ENCODE peak calls at places on chromosomes 4 and X, in ten cellular contexts. N is gastrocnemius medialis, U is transverse colon, V is upper lobe of left lung, X is tibial nerve, R is sigmoid colon, O is NB4, G is H54, Z is uterus, E is A549. I is an unnamed sample.

GRCh38 chr4:147830987-147831386 is 99.1 kb downstream of the ARHGAP10 start:
- DNase-seq in N (peak), U (no peak), V (no peak), X (no peak), R (no peak), O (no peak), G (peak), Z (no peak), E (no peak), I (no peak)

GRCh38 chrX:42746606-42747005 is 31.4 kb downstream of the PPP1R2C start:
- DNase-seq in N (no peak), U (no peak), V (no peak), X (no peak), R (no peak), O (peak), G (no peak), Z (no peak), E (no peak), I (no peak)

GRCh38 chr4:100106982-100107381 is 83.3 kb downstream of the DDIT4L start:
- DNase-seq in N (no peak), U (no peak), V (no peak), X (no peak), R (no peak), O (peak), G (no peak), Z (no peak), E (no peak), I (no peak)

GRCh38 chr4:151717271-151717670 is 43.5 kb downstream of the GATB start:
- DNase-seq in N (no peak), U (no peak), V (no peak), X (no peak), R (no peak), O (no peak), G (no peak), Z (no peak), E (no peak), I (no peak)

GRCh38 chr4:43234626-43235025 is 342.1 kb downstream of the GRXCR1 start:
- DNase-seq in N (no peak), U (no peak), V (no peak), X (no peak), R (no peak), O (no peak), G (no peak), Z (no peak), E (no peak), I (no peak)

GRCh38 chr4:81806485-81806884 is 334.8 kb upstream of the RASGEF1B start:
- DNase-seq in N (no peak), U (no peak), V (no peak), X (no peak), R (no peak), O (no peak), G (no peak), Z (no peak), E (no peak), I (peak)

GRCh38 chr4:38673109-38673978 is 9.3 kb downstream of the KLF3 start:
- DNase-seq in N (peak), U (peak), V (peak), X (no peak), R (no peak), O (no peak), G (no peak), Z (peak), E (peak), I (peak)

GRCh38 chr4:67035501-67035900 is 509.8 kb downstream of the CENPC start:
- DNase-seq in N (no peak), U (no peak), V (no peak), X (no peak), R (no peak), O (no peak), G (no peak), Z (no peak), E (no peak), I (peak)

GRCh38 chr4:825969-826330 is at the start of gene CPLX1:
- DNase-seq in N (no peak), U (peak), V (peak), X (no peak), R (no peak), O (no peak), G (no peak), Z (no peak), E (no peak), I (peak)

GRCh38 chr4:93334003-93334402 is 494.6 kb upstream of the ATOH1 start:
- DNase-seq in N (no peak), U (no peak), V (no peak), X (no peak), R (no peak), O (no peak), G (no peak), Z (no peak), E (no peak), I (no peak)

GRCh38 chr4:36168127-36168898 is 76.0 kb downstream of the ARAP2 start:
- DNase-seq in N (no peak), U (no peak), V (no peak), X (no peak), R (no peak), O (no peak), G (no peak), Z (no peak), E (no peak), I (no peak)

GRCh38 chr4:188110741-188111458 is 1.5 kb upstream of the TRIML2 start:
- DNase-seq in N (no peak), U (no peak), V (no peak), X (no peak), R (no peak), O (no peak), G (no peak), Z (no peak), E (peak), I (no peak)

GRCh38 chr4:112515278-112516075 is 503 bp downstream of the NEUROG2 start:
- DNase-seq in N (no peak), U (no peak), V (peak), X (no peak), R (no peak), O (peak), G (peak), Z (no peak), E (no peak), I (peak)

GRCh38 chr4:95044204-95044848 is 286.6 kb downstream of the BMPR1B start:
- DNase-seq in N (no peak), U (no peak), V (no peak), X (no peak), R (no peak), O (no peak), G (no peak), Z (no peak), E (no peak), I (no peak)

GRCh38 chr4:154595807-154596206 is 5.3 kb upstream of the FGA start:
- DNase-seq in N (no peak), U (no peak), V (no peak), X (no peak), R (no peak), O (no peak), G (no peak), Z (no peak), E (no peak), I (no peak)

GRCh38 chrX:19902110-19902509 is 14.7 kb upstream of the SH3KBP1 start:
- DNase-seq in N (no peak), U (no peak), V (no peak), X (no peak), R (no peak), O (no peak), G (no peak), Z (no peak), E (no peak), I (no peak)

GRCh38 chr4:113740857-113741379 is 20.6 kb downstream of the CAMK2D start:
- DNase-seq in N (no peak), U (no peak), V (no peak), X (no peak), R (no peak), O (no peak), G (no peak), Z (no peak), E (no peak), I (no peak)

GRCh38 chr4:128291096-128291495 is 3.5 kb upstream of the PGRMC2 start:
- DNase-seq in N (no peak), U (no peak), V (no peak), X (no peak), R (no peak), O (no peak), G (no peak), Z (no peak), E (no peak), I (no peak)

GRCh38 chr4:77003400-77003799 is 53.8 kb downstream of the SEPTIN11 start:
- DNase-seq in N (no peak), U (no peak), V (no peak), X (no peak), R (no peak), O (no peak), G (no peak), Z (no peak), E (no peak), I (no peak)

GRCh38 chr4:122309988-122310626 is 68.7 kb upstream of the ADAD1 start:
- DNase-seq in N (no peak), U (no peak), V (no peak), X (no peak), R (no peak), O (peak), G (no peak), Z (no peak), E (peak), I (peak)

DNA sequence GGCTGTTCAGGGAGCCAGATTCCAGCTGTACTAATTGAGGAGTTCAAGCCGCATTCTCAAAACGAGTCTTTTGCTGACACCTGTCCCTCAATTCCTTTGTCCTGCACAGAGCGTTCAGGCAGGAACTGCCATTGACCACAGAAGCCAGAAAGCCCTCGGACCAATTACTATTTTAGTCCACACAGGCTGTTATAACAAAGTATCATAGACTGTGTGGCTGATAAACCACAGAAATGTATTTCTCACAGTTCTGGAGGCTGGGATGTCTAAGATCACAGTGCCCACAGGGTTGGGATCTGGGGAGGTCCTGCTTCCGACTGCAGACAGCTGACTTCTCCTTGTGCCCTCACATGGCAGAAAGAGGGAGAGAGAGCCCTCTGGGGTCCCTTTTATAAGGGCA is 119.8 kb upstream of the ATP6AP2 start:
- DNase-seq in N (no peak), U (no peak), V (no peak), X (no peak), R (no peak), O (no peak), G (no peak), Z (no peak), E (no peak), I (no peak)
- TF ChIP-seq POLR2A in N (no peak), U (no peak), V (no peak), X (no peak), R (no peak), O (no peak), G (no peak), Z (no peak), E (no peak), I (no peak)

GRCh38 chrX:31166832-31167231 is 95.0 kb upstream of the FTHL17 start:
- DNase-seq in N (no peak), U (no peak), V (no peak), X (no peak), R (no peak), O (no peak), G (no peak), Z (no peak), E (no peak), I (no peak)
- TF ChIP-seq POLR2A in N (no peak), U (no peak), V (no peak), X (no peak), R (no peak), O (no peak), G (no peak), Z (no peak), E (no peak), I (no peak)

DNA sequence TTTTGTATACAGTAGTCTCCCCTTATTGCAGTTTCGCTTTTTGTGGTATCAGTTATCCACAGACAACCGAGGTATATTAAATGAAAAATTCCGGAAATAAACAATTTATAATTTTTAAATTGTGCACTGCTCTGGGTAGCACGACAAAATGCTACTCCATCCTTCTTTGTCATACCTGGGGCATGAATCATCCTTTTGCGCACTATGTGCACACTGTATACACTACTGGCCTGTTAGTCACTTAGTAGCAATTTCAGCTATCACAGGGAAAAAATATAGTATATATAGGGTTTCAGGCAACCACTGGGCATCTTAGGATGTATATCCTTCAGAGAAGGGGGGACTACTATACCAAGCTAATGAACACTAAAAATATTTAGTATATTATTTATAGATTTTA is 198.8 kb upstream of the FAT4 start:
- DNase-seq in N (no peak), U (no peak), V (no peak), X (no peak), R (no peak), O (no peak), G (no peak), Z (no peak), E (peak), I (no peak)
- TF ChIP-seq POLR2A in N (no peak), U (no peak), V (no peak), X (no peak), R (no peak), O (no peak), G (no peak), Z (no peak), E (no peak), I (no peak)

DNA sequence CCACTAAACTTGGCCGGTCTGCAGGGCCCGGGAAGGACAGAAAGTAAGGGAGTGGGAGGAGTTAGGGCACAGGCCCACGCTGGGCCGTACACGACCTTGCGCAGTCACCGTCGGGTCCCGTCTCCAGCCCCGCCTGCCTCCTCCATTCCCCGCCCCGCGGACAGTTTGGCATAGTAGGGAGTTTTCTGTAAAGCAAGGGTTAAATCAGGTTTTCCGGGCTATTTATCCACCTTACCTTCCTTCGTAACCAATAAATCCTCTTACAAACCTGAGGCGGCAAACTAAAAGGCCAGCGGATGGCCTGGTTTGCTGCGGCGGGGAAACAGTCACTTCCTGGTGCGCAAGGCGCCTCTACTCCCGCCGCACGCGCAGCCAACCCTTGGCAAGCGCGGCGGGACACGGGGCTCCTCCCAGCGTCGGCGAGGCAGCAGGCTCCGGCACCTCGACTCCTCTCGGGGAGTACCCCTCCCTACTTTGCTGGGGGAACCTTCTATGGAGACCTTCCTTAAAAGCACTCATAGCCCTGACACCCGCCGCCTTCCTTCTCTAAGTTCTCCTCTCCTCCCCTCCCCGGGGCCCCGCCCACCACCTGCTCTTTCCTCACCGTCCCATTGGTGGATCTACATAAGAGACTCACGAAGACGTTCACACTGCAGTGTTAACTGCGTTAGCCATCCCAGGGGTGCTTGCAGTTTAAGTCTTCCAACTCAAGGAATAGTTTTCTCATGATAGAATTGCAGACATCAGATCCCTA is at the start of gene TRMT2B:
- DNase-seq in N (peak), U (peak), V (peak), X (peak), R (peak), O (peak), G (peak), Z (peak), E (peak), I (peak)
- TF ChIP-seq POLR2A in N (peak), U (peak), V (no peak), X (no peak), R (no peak), O (peak), G (no peak), Z (no peak), E (peak), I (peak)

GRCh38 chr4:23882976-23883531 is 6.8 kb downstream of the PPARGC1A start:
- DNase-seq in N (no peak), U (no peak), V (no peak), X (no peak), R (no peak), O (no peak), G (no peak), Z (no peak), E (no peak), I (no peak)

GRCh38 chr4:23878912-23879732 is 10.7 kb downstream of the PPARGC1A start:
- DNase-seq in N (no peak), U (no peak), V (no peak), X (no peak), R (no peak), O (no peak), G (no peak), Z (no peak), E (no peak), I (no peak)

GRCh38 chr4:23878235-23878861 is 11.5 kb downstream of the PPARGC1A start:
- DNase-seq in N (no peak), U (no peak), V (no peak), X (no peak), R (no peak), O (no peak), G (no peak), Z (no peak), E (no peak), I (no peak)

GRCh38 chr4:23881674-23882337 is 8.0 kb downstream of the PPARGC1A start:
- DNase-seq in N (no peak), U (no peak), V (no peak), X (no peak), R (no peak), O (no peak), G (no peak), Z (no peak), E (no peak), I (no peak)

DNA sequence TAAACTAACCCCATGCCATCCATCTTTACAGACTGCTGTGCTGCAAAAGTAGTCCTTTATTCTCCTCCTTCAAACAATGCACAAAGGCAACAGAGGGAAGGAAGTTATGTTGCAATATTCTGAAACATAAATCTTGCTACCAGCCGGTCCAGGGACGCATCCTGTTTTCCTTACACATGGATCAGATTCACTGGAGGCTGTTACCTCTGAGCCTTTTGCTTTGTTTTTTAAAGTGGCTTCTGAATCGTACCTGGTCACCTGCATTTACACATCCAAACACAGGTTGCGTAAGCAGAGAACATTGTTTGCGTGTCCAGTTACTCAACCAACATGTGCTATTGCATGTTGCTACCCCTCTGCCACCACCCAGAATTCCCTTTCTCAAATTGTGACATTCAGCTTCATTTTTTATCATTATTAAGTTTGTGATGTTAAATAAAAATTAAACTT is 8.8 kb downstream of the PPARGC1A start:
- DNase-seq in N (peak), U (no peak), V (no peak), X (no peak), R (no peak), O (peak), G (no peak), Z (no peak), E (no peak), I (no peak)
- TF ChIP-seq POLR2A in N (peak), U (no peak), V (no peak), X (no peak), R (no peak), O (no peak), G (no peak), Z (no peak), E (no peak), I (no peak)

DNA sequence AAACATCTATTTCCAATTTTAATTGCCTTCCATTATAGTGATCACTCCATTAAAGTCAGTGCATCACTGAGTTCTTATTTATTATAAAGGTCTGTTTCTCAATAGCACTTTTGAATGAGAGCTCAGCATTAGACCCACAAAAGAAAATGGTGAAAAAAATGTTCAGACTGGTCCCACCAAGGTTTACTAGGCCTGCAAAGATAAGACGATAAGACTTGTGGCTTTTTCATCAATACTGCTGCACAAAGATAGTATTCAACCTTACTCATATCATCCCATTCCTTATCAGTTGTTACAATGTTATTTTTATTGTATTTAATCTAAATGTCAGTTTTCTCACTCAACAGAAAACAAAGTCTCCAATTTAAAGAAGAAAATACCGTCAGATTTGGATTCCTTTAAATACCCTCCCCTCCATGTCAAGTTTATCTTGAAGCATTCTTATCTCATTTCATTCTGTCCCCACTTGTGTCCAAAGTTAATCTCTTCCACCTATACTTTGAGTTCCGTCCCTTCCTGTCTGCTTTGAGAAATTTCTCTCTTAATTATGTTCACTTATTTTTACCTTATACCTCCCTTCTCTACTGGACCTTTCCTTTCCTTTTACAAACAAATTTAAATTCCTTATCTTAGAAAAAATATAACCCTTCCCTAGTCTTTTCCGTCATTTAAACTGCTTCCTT is 140.0 kb downstream of the GASK1B start:
- DNase-seq in N (no peak), U (no peak), V (no peak), X (no peak), R (no peak), O (no peak), G (no peak), Z (no peak), E (no peak), I (peak)
- TF ChIP-seq POLR2A in N (no peak), U (no peak), V (no peak), X (no peak), R (no peak), O (no peak), G (no peak), Z (no peak), E (no peak), I (no peak)

GRCh38 chr4:164771088-164771487 is 17.2 kb downstream of the SMIM31 start:
- DNase-seq in N (no peak), U (no peak), V (no peak), X (no peak), R (no peak), O (no peak), G (no peak), Z (no peak), E (no peak), I (no peak)
- TF ChIP-seq POLR2A in N (no peak), U (no peak), V (no peak), X (no peak), R (no peak), O (no peak), G (no peak), Z (no peak), E (no peak), I (no peak)

GRCh38 chrX:100731441-100732281 is at the start of gene SYTL4:
- DNase-seq in N (no peak), U (peak), V (peak), X (peak), R (peak), O (no peak), G (peak), Z (peak), E (peak), I (peak)
- TF ChIP-seq POLR2A in N (peak), U (peak), V (no peak), X (no peak), R (no peak), O (no peak), G (no peak), Z (no peak), E (no peak), I (peak)

GRCh38 chrX:49058794-49059193 is at the start of gene CCDC120:
- DNase-seq in N (no peak), U (peak), V (no peak), X (no peak), R (no peak), O (no peak), G (no peak), Z (no peak), E (no peak), I (no peak)
- TF ChIP-seq POLR2A in N (no peak), U (peak), V (no peak), X (no peak), R (no peak), O (no peak), G (no peak), Z (no peak), E (no peak), I (no peak)

I was measured in erythroblast.